ENCODE peak calls at places on chromosomes 4 and X, in six cellular contexts. One of them, this sample, is unnamed.
A peak's percentile ranks its signal among the peaks of the same experiment; 100 is the strongest.

GRCh38 chr4:82798168-82799005 is at the start of gene SCD5:
- DNase-seq in skeletal muscle cell: peak; percentile 31
- DNase-seq in heart left ventricle: peak; percentile 71
- DNase-seq in endodermal cell: peak; percentile 87
- DNase-seq in lower leg skin: peak; percentile 91
- DNase-seq in cardiac muscle cell: peak; percentile 68
- DNase-seq in this sample: no peak

GRCh38 chrX:129653181-129653984 is 1.4 kb downstream of the APLN start:
- DNase-seq in cardiac muscle cell: no peak
- DNase-seq in skeletal muscle cell: no peak
- DNase-seq in lower leg skin: peak; percentile 72
- DNase-seq in endodermal cell: no peak
- DNase-seq in heart left ventricle: peak; percentile 71
- DNase-seq in this sample: no peak

GRCh38 chrX:150854856-150855255 is 43.6 kb downstream of the CD99L2 start:
- DNase-seq in lower leg skin: no peak
- DNase-seq in skeletal muscle cell: no peak
- DNase-seq in endodermal cell: no peak
- DNase-seq in heart left ventricle: no peak
- DNase-seq in cardiac muscle cell: no peak
- DNase-seq in this sample: no peak

GRCh38 chr4:135777386-135777785 is 1575.8 kb upstream of the PABPC4L start:
- DNase-seq in lower leg skin: no peak
- DNase-seq in heart left ventricle: no peak
- DNase-seq in skeletal muscle cell: no peak
- DNase-seq in endodermal cell: no peak
- DNase-seq in cardiac muscle cell: no peak
- DNase-seq in this sample: no peak

GRCh38 chrX:19382500-19383145 is 38.9 kb downstream of the PDHA1 start:
- DNase-seq in heart left ventricle: peak; percentile 44
- DNase-seq in lower leg skin: peak; percentile 76
- DNase-seq in cardiac muscle cell: peak; percentile 66
- DNase-seq in skeletal muscle cell: no peak
- DNase-seq in endodermal cell: peak; percentile 91
- DNase-seq in this sample: no peak

GRCh38 chr4:176469546-176469945 is 149.8 kb downstream of the SPCS3 start:
- DNase-seq in cardiac muscle cell: no peak
- DNase-seq in heart left ventricle: no peak
- DNase-seq in lower leg skin: no peak
- DNase-seq in skeletal muscle cell: no peak
- DNase-seq in endodermal cell: no peak
- DNase-seq in this sample: no peak

GRCh38 chr4:80073362-80074008 is 456 bp upstream of the ANTXR2 start:
- DNase-seq in endodermal cell: no peak
- DNase-seq in cardiac muscle cell: no peak
- DNase-seq in lower leg skin: no peak
- DNase-seq in heart left ventricle: no peak
- DNase-seq in skeletal muscle cell: no peak
- DNase-seq in this sample: no peak

GRCh38 chr4:89836897-89837384 is at the start of gene SNCA:
- DNase-seq in lower leg skin: peak; percentile 93
- DNase-seq in cardiac muscle cell: peak; percentile 89
- DNase-seq in skeletal muscle cell: no peak
- DNase-seq in heart left ventricle: peak; percentile 57
- DNase-seq in endodermal cell: peak; percentile 95
- DNase-seq in this sample: no peak

GRCh38 chr4:73620115-73620792 is at the start of gene RASSF6:
- DNase-seq in endodermal cell: peak; percentile 95
- DNase-seq in skeletal muscle cell: no peak
- DNase-seq in heart left ventricle: no peak
- DNase-seq in cardiac muscle cell: peak; percentile 54
- DNase-seq in lower leg skin: no peak
- DNase-seq in this sample: no peak

GRCh38 chr4:129929052-129929451 is 833.1 kb downstream of the C4orf33 start:
- DNase-seq in cardiac muscle cell: no peak
- DNase-seq in heart left ventricle: no peak
- DNase-seq in endodermal cell: peak; percentile 52
- DNase-seq in skeletal muscle cell: no peak
- DNase-seq in lower leg skin: no peak
- DNase-seq in this sample: no peak

GRCh38 chr4:110062166-110062565 is 136.2 kb downstream of the ELOVL6 start:
- DNase-seq in endodermal cell: no peak
- DNase-seq in heart left ventricle: no peak
- DNase-seq in lower leg skin: no peak
- DNase-seq in cardiac muscle cell: no peak
- DNase-seq in skeletal muscle cell: no peak
- DNase-seq in this sample: no peak

GRCh38 chr4:173527103-173527876 is 2.7 kb downstream of the HAND2 start:
- DNase-seq in heart left ventricle: no peak
- DNase-seq in skeletal muscle cell: no peak
- DNase-seq in cardiac muscle cell: peak; percentile 55
- DNase-seq in endodermal cell: peak; percentile 92
- DNase-seq in lower leg skin: no peak
- DNase-seq in this sample: no peak

GRCh38 chr4:156146581-156146980 is 192.9 kb upstream of the CTSO start:
- DNase-seq in lower leg skin: no peak
- DNase-seq in endodermal cell: no peak
- DNase-seq in cardiac muscle cell: no peak
- DNase-seq in skeletal muscle cell: no peak
- DNase-seq in heart left ventricle: no peak
- DNase-seq in this sample: peak; percentile 9

GRCh38 chr4:143626134-143626859 is 74.2 kb downstream of the FREM3 start:
- DNase-seq in heart left ventricle: peak; percentile 85
- DNase-seq in cardiac muscle cell: no peak
- DNase-seq in endodermal cell: no peak
- DNase-seq in skeletal muscle cell: peak; percentile 33
- DNase-seq in lower leg skin: peak; percentile 87
- DNase-seq in this sample: peak; percentile 16

GRCh38 chrX:39582091-39582490 is 515.7 kb downstream of the BCOR start:
- DNase-seq in lower leg skin: no peak
- DNase-seq in skeletal muscle cell: no peak
- DNase-seq in heart left ventricle: no peak
- DNase-seq in cardiac muscle cell: no peak
- DNase-seq in endodermal cell: no peak
- DNase-seq in this sample: no peak

GRCh38 chr4:145815027-145815612 is 123.5 kb downstream of the ZNF827 start:
- DNase-seq in lower leg skin: no peak
- DNase-seq in skeletal muscle cell: no peak
- DNase-seq in endodermal cell: no peak
- DNase-seq in cardiac muscle cell: no peak
- DNase-seq in heart left ventricle: no peak
- DNase-seq in this sample: no peak

GRCh38 chrX:3713937-3714434 is 537 bp upstream of the PRKX start:
- DNase-seq in lower leg skin: no peak
- DNase-seq in heart left ventricle: no peak
- DNase-seq in endodermal cell: peak; percentile 82
- DNase-seq in skeletal muscle cell: no peak
- DNase-seq in cardiac muscle cell: no peak
- DNase-seq in this sample: no peak

GRCh38 chrX:15524417-15524816 is 23.8 kb downstream of the BMX start:
- DNase-seq in heart left ventricle: no peak
- DNase-seq in cardiac muscle cell: peak; percentile 42
- DNase-seq in skeletal muscle cell: no peak
- DNase-seq in lower leg skin: no peak
- DNase-seq in endodermal cell: no peak
- DNase-seq in this sample: peak; percentile 72

GRCh38 chrX:136210806-136211205 is 40.4 kb downstream of the MAP7D3 start:
- DNase-seq in skeletal muscle cell: no peak
- DNase-seq in lower leg skin: no peak
- DNase-seq in cardiac muscle cell: no peak
- DNase-seq in heart left ventricle: peak; percentile 44
- DNase-seq in endodermal cell: no peak
- DNase-seq in this sample: no peak

GRCh38 chrX:103941201-103941975 is 21.0 kb upstream of the TMSB15B start:
- DNase-seq in lower leg skin: no peak
- DNase-seq in cardiac muscle cell: peak; percentile 45
- DNase-seq in skeletal muscle cell: no peak
- DNase-seq in heart left ventricle: no peak
- DNase-seq in endodermal cell: no peak
- DNase-seq in this sample: peak; percentile 23

GRCh38 chr4:72582853-72583252 is 13.8 kb upstream of the ADAMTS3 start:
- DNase-seq in endodermal cell: no peak
- DNase-seq in lower leg skin: no peak
- DNase-seq in skeletal muscle cell: no peak
- DNase-seq in cardiac muscle cell: no peak
- DNase-seq in heart left ventricle: no peak
- DNase-seq in this sample: no peak

GRCh38 chr4:4227510-4228355 is 1.0 kb upstream of the OTOP1 start:
- DNase-seq in heart left ventricle: no peak
- DNase-seq in endodermal cell: peak; percentile 50
- DNase-seq in skeletal muscle cell: no peak
- DNase-seq in cardiac muscle cell: no peak
- DNase-seq in lower leg skin: no peak
- DNase-seq in this sample: no peak
- H3K4me3 ChIP-seq in heart left ventricle: no peak overlapping the region
- H3K4me3 ChIP-seq in endodermal cell: no peak overlapping the region
- H3K4me3 ChIP-seq in skeletal muscle cell: no peak overlapping the region
- H3K4me3 ChIP-seq in cardiac muscle cell: no peak overlapping the region
- H3K4me3 ChIP-seq in lower leg skin: no peak overlapping the region
- H3K4me3 ChIP-seq in this sample: no peak overlapping the region

DNA sequence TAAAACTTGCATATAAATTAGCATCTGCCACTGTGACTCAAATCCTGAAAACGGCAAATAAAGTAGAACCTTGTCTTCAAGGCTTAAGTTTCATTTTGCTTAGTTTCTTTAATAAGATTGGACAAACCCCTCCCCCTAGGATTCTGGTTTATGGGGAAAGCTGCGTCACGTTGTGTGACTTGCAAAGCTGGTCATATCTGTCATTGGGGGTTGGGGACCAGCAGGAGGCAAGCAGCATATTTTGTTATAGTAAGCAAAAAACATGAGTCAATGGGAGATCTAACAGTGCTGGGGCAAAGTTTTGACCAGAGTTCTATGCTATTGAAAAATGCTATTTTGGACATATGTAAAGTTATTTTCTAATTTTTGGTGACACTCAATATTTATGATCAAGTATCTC is 407.3 kb downstream of the PCDH18 start:
- DNase-seq in heart left ventricle: no peak
- DNase-seq in cardiac muscle cell: no peak
- DNase-seq in lower leg skin: no peak
- DNase-seq in endodermal cell: no peak
- DNase-seq in skeletal muscle cell: peak; percentile 8
- DNase-seq in this sample: peak; percentile 8
- H3K4me3 ChIP-seq in heart left ventricle: peak overlapping the region; percentile 53
- H3K4me3 ChIP-seq in cardiac muscle cell: no peak overlapping the region
- H3K4me3 ChIP-seq in lower leg skin: no peak overlapping the region
- H3K4me3 ChIP-seq in endodermal cell: no peak overlapping the region
- H3K4me3 ChIP-seq in skeletal muscle cell: peak overlapping the region; percentile 39
- H3K4me3 ChIP-seq in this sample: peak overlapping the region; percentile 35

DNA sequence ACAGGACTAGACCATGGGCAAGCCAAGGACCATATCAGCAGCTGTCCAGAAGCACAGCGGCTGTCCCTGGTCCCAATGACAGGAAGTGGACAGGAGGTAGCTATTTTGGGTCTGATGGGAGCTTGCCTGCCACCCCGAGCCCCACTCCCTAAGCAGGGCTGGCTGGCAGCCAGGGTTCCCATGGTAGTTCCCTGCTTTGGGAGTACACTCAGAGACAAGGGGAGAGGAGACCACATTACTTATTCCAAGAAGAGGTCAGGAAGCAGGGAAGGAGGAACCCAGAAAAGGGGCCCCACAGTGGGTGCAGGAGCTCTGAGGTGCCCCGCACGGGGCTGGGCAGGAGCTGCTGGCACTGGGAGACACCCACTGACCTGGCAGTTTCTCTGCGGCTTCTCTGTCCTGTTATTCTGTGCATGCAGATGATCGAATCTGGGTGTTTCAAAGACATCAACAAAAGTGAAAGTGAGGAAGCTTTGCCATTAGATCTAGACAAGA is 36.3 kb downstream of the HTT-AS start:
- DNase-seq in skeletal muscle cell: no peak
- DNase-seq in heart left ventricle: peak; percentile 89
- DNase-seq in lower leg skin: no peak
- DNase-seq in cardiac muscle cell: peak; percentile 76
- DNase-seq in endodermal cell: no peak
- DNase-seq in this sample: no peak
- H3K4me3 ChIP-seq in skeletal muscle cell: no peak overlapping the region
- H3K4me3 ChIP-seq in heart left ventricle: peak overlapping the region; percentile 36
- H3K4me3 ChIP-seq in lower leg skin: no peak overlapping the region
- H3K4me3 ChIP-seq in cardiac muscle cell: no peak overlapping the region
- H3K4me3 ChIP-seq in endodermal cell: no peak overlapping the region
- H3K4me3 ChIP-seq in this sample: no peak overlapping the region

GRCh38 chr4:57094482-57095223 is 15.5 kb downstream of the IGFBP7 start:
- DNase-seq in endodermal cell: no peak
- DNase-seq in skeletal muscle cell: no peak
- DNase-seq in lower leg skin: no peak
- DNase-seq in cardiac muscle cell: no peak
- DNase-seq in heart left ventricle: no peak
- DNase-seq in this sample: no peak
- H3K4me3 ChIP-seq in endodermal cell: no peak overlapping the region
- H3K4me3 ChIP-seq in skeletal muscle cell: no peak overlapping the region
- H3K4me3 ChIP-seq in lower leg skin: no peak overlapping the region
- H3K4me3 ChIP-seq in cardiac muscle cell: no peak overlapping the region
- H3K4me3 ChIP-seq in heart left ventricle: no peak overlapping the region
- H3K4me3 ChIP-seq in this sample: no peak overlapping the region

GRCh38 chr4:725368-726234 is 20.0 kb downstream of the PCGF3 start:
- DNase-seq in endodermal cell: no peak
- DNase-seq in cardiac muscle cell: no peak
- DNase-seq in skeletal muscle cell: no peak
- DNase-seq in heart left ventricle: no peak
- DNase-seq in lower leg skin: no peak
- DNase-seq in this sample: no peak

GRCh38 chr4:726816-727215 is 21.2 kb downstream of the PCGF3 start:
- DNase-seq in heart left ventricle: no peak
- DNase-seq in lower leg skin: no peak
- DNase-seq in cardiac muscle cell: no peak
- DNase-seq in endodermal cell: no peak
- DNase-seq in skeletal muscle cell: no peak
- DNase-seq in this sample: no peak

GRCh38 chr4:727576-727975 is 21.9 kb downstream of the PCGF3 start:
- DNase-seq in skeletal muscle cell: no peak
- DNase-seq in cardiac muscle cell: no peak
- DNase-seq in lower leg skin: no peak
- DNase-seq in heart left ventricle: no peak
- DNase-seq in endodermal cell: no peak
- DNase-seq in this sample: no peak

GRCh38 chr4:724131-724530 is 18.5 kb downstream of the PCGF3 start:
- DNase-seq in lower leg skin: no peak
- DNase-seq in cardiac muscle cell: no peak
- DNase-seq in skeletal muscle cell: no peak
- DNase-seq in heart left ventricle: no peak
- DNase-seq in endodermal cell: no peak
- DNase-seq in this sample: no peak

GRCh38 chr4:726235-726787 is 20.7 kb downstream of the PCGF3 start:
- DNase-seq in skeletal muscle cell: no peak
- DNase-seq in cardiac muscle cell: no peak
- DNase-seq in endodermal cell: no peak
- DNase-seq in heart left ventricle: no peak
- DNase-seq in lower leg skin: no peak
- DNase-seq in this sample: no peak
- H3K4me3 ChIP-seq in skeletal muscle cell: no peak overlapping the region
- H3K4me3 ChIP-seq in cardiac muscle cell: no peak overlapping the region
- H3K4me3 ChIP-seq in endodermal cell: no peak overlapping the region
- H3K4me3 ChIP-seq in heart left ventricle: no peak overlapping the region
- H3K4me3 ChIP-seq in lower leg skin: no peak overlapping the region
- H3K4me3 ChIP-seq in this sample: no peak overlapping the region